ENCODE peak calls at places on chromosome 1, in five cellular contexts. N, H, F, I and M are unnamed samples.

GRCh38 chr1:102851616-102852015 is 256.7 kb downstream of the COL11A1 start:
- DNase-seq in N (no peak), H (no peak), F (no peak), I (no peak), M (no peak)

GRCh38 chr1:159015440-159015909 is 5.8 kb downstream of the IFI16 start:
- DNase-seq in N (peak; percentile 67), H (no peak), F (no peak), I (no peak), M (peak; percentile 79)

GRCh38 chr1:12460911-12461621 is 156.9 kb downstream of the DHRS3 start:
- DNase-seq in N (peak; percentile 39), H (no peak), F (no peak), I (no peak), M (no peak)

GRCh38 chr1:40984066-40984465 is 4.6 kb downstream of the CTPS1 start:
- DNase-seq in N (no peak), H (no peak), F (no peak), I (no peak), M (no peak)

GRCh38 chr1:213020016-213020415 is 4.3 kb upstream of the ANGEL2 start:
- DNase-seq in N (no peak), H (no peak), F (no peak), I (no peak), M (no peak)

GRCh38 chr1:85818371-85818770 is 110.1 kb upstream of the ZNHIT6 start:
- DNase-seq in N (no peak), H (no peak), F (no peak), I (no peak), M (no peak)

GRCh38 chr1:160834945-160835565 is 27.6 kb downstream of the CD244 start:
- DNase-seq in N (peak; percentile 28), H (no peak), F (peak; percentile 23), I (peak; percentile 41), M (no peak)

GRCh38 chr1:54887665-54888071 is 673 bp upstream of the DHCR24 start:
- DNase-seq in N (no peak), H (no peak), F (peak; percentile 48), I (no peak), M (peak; percentile 83)

GRCh38 chr1:157098519-157098918 is 1.1 kb downstream of the ETV3L start:
- DNase-seq in N (no peak), H (no peak), F (no peak), I (no peak), M (no peak)

GRCh38 chr1:6628971-6629479 is 4.4 kb downstream of the THAP3 start:
- DNase-seq in N (no peak), H (no peak), F (no peak), I (no peak), M (no peak)

GRCh38 chr1:205546541-205546940 is 42.1 kb downstream of the CDK18 start:
- DNase-seq in N (no peak), H (no peak), F (no peak), I (no peak), M (no peak)

GRCh38 chr1:153548722-153549695 is at the start of gene S100A3:
- DNase-seq in N (peak; percentile 51), H (peak; percentile 55), F (no peak), I (peak; percentile 91), M (peak; percentile 92)

GRCh38 chr1:183236158-183236725 is 50.2 kb downstream of the LAMC2 start:
- DNase-seq in N (no peak), H (no peak), F (no peak), I (no peak), M (no peak)

GRCh38 chr1:116020668-116021272 is 44.5 kb downstream of the SLC22A15 start:
- DNase-seq in N (peak; percentile 26), H (no peak), F (peak; percentile 63), I (peak; percentile 31), M (no peak)

GRCh38 chr1:9561429-9561828 is 22.2 kb downstream of the SLC25A33 start:
- DNase-seq in N (peak; percentile 45), H (no peak), F (peak; percentile 30), I (no peak), M (no peak)

GRCh38 chr1:15605398-15606080 is 11.7 kb upstream of the DDI2 start:
- DNase-seq in N (no peak), H (no peak), F (no peak), I (no peak), M (no peak)

GRCh38 chr1:64895500-64895899 is 70.8 kb downstream of the JAK1 start:
- DNase-seq in N (no peak), H (no peak), F (no peak), I (no peak), M (no peak)

GRCh38 chr1:53066941-53067738 is 5.1 kb downstream of the PODN start:
- DNase-seq in N (no peak), H (peak; percentile 9), F (peak; percentile 26), I (no peak), M (no peak)

GRCh38 chr1:226532553-226532952 is 16.0 kb upstream of the STUM start:
- DNase-seq in N (no peak), H (no peak), F (no peak), I (no peak), M (no peak)

GRCh38 chr1:201072149-201072548 is 40.1 kb downstream of the CACNA1S start:
- DNase-seq in N (no peak), H (no peak), F (no peak), I (no peak), M (no peak)

GRCh38 chr1:159163609-159164008 is 7.8 kb upstream of the CADM3 start:
- DNase-seq in N (no peak), H (no peak), F (no peak), I (no peak), M (no peak)

GRCh38 chr1:115837762-115838421 is 3.0 kb downstream of the NHLH2 start:
- DNase-seq in N (no peak), H (no peak), F (no peak), I (no peak), M (no peak)

GRCh38 chr1:35929730-35930592 is 944 bp upstream of the AGO3 start:
- DNase-seq in N (peak; percentile 57), H (no peak), F (peak; percentile 60), I (peak; percentile 16), M (no peak)

GRCh38 chr1:26274801-26275425 is 5.0 kb upstream of the SH3BGRL3 start:
- DNase-seq in N (peak; percentile 19), H (no peak), F (no peak), I (no peak), M (no peak)

GRCh38 chr1:222817529-222817928 is 2.7 kb downstream of the DISP1 start:
- DNase-seq in N (no peak), H (no peak), F (peak; percentile 11), I (peak; percentile 41), M (no peak)

GRCh38 chr1:40833979-40834378 is 28.2 kb downstream of the CITED4 start:
- DNase-seq in N (no peak), H (no peak), F (no peak), I (no peak), M (no peak)

DNA sequence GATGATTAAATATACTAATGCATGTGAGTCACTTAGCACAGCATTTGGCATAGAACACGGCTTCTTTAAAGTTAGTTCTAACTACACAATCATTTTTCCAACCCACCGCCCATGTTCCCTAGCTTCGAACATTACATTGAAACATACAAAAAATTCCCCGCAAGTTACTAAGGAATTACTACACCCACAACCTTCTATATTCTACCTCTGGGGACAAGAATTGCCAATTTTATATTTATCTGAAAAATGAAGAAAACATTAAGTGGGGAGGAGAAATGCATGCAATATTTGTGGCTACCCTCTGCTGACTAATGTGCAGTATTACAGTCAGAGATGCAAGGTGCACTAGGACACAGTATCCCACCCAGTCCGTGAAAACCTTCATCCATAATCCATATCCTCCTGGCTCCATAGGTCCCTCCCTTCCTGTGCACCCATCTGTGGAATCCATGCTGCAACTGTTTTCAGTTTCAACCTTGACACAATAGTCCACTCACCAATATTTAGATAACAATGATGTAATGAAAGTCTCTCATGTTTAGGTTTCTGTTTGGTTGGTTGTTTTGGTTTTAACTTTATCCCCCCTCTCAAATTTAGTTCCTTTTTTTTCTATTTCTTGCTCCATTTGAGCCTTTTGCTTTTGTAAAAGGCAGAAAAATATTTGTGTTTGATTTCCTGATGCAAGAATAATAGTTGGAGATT is 31.6 kb downstream of the RGS5 start:
- DNase-seq in N (no peak), H (no peak), F (no peak), I (peak; percentile 13), M (no peak)
- H3K27ac ChIP-seq in N (no peak overlapping the region), H (no peak overlapping the region), F (peak overlapping the region; percentile 95), I (no peak overlapping the region), M (no peak overlapping the region)

GRCh38 chr1:162373072-162373427 is 3.6 kb downstream of the SPATA46 start:
- DNase-seq in N (no peak), H (no peak), F (no peak), I (no peak), M (no peak)

GRCh38 chr1:162372159-162373071 is 4.2 kb downstream of the SPATA46 start:
- DNase-seq in N (peak; percentile 57), H (no peak), F (peak; percentile 83), I (no peak), M (no peak)

GRCh38 chr1:162373541-162374375 is 2.9 kb downstream of the SPATA46 start:
- DNase-seq in N (no peak), H (no peak), F (no peak), I (peak; percentile 27), M (no peak)

GRCh38 chr1:162376754-162377153 is at the start of gene SPATA46:
- DNase-seq in N (no peak), H (no peak), F (no peak), I (no peak), M (peak; percentile 21)

GRCh38 chr1:162374406-162374805 is 2.2 kb downstream of the SPATA46 start:
- DNase-seq in N (no peak), H (no peak), F (no peak), I (no peak), M (no peak)
- H3K9me3 ChIP-seq in N (no peaks in the 10 kb centered on the region), H (no peaks in the 10 kb centered on the region), F (no peaks in the 10 kb centered on the region), I (no peaks in the 10 kb centered on the region), M (no peaks in the 10 kb centered on the region)

GRCh38 chr1:63621698-63622097 is 28.5 kb downstream of the PGM1 start:
- DNase-seq in N (no peak), H (no peak), F (no peak), I (no peak), M (no peak)
- TF ChIP-seq EP300 in N (no peak), H (no peak), F (no peak), I (no peak), M (no peak)

GRCh38 chr1:72936942-72937341 is 654.6 kb upstream of the NEGR1 start:
- DNase-seq in N (no peak), H (no peak), F (no peak), I (no peak), M (no peak)

GRCh38 chr1:72937905-72938304 is 655.6 kb upstream of the NEGR1 start:
- DNase-seq in N (no peak), H (no peak), F (no peak), I (no peak), M (no peak)

GRCh38 chr1:72932025-72932424 is 649.7 kb upstream of the NEGR1 start:
- DNase-seq in N (no peak), H (no peak), F (no peak), I (no peak), M (no peak)

GRCh38 chr1:72938408-72938807 is 656.1 kb upstream of the NEGR1 start:
- DNase-seq in N (no peak), H (no peak), F (no peak), I (no peak), M (no peak)

DNA sequence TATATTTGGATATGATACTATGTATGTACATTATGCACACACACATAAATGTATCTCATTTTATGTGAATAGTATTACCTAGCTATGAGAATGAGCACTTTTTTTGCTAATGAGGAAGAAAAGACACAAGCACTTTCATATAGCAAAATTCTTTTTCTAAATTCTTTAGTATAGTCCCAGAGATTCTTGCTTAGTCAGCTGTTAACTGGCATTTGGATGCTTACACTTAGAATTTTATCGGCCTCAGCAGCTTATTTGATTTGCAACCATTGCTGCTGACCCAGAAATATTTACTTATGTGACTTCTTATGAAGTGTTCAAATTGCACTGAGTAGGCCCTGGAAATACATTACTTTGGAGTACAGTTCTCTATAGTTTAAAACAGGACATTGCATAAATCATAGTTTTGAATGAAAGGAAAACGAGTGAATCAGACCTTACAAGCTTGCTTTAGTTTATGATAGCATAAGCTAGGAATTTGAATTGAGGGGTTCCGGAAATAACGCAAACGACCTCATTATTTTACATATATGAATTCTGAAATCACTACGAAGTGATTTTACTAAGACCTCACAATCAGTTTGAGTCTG is 653.9 kb upstream of the NEGR1 start:
- DNase-seq in N (no peak), H (no peak), F (no peak), I (no peak), M (no peak)
- H3K27ac ChIP-seq in N (no peak overlapping the region), H (no peak overlapping the region), F (no peak overlapping the region), I (no peak overlapping the region), M (no peak overlapping the region)